ENCODE peak calls at places on chromosomes 5 and 9, in four cellular contexts. One of them, this sample, is unnamed.

GRCh38 chr5:1524799-1525623 is 1.3 kb upstream of the LPCAT1 start:
- DNase-seq in ovary: peak; percentile 38
- DNase-seq in A549: no peak
- DNase-seq in right lobe of liver: peak; percentile 51
- DNase-seq in this sample: peak; percentile 64

GRCh38 chr5:81555865-81556264 is 161.9 kb upstream of the ACOT12 start:
- DNase-seq in ovary: no peak
- DNase-seq in A549: no peak
- DNase-seq in right lobe of liver: no peak
- DNase-seq in this sample: no peak

GRCh38 chr9:137129089-137129455 is 9.9 kb upstream of the GRIN1 start:
- DNase-seq in ovary: no peak
- DNase-seq in A549: peak; percentile 51
- DNase-seq in right lobe of liver: no peak
- DNase-seq in this sample: no peak

GRCh38 chr5:1526151-1526631 is 2.4 kb upstream of the LPCAT1 start:
- DNase-seq in ovary: peak; percentile 8
- DNase-seq in A549: no peak
- DNase-seq in right lobe of liver: peak; percentile 44
- DNase-seq in this sample: peak; percentile 44

GRCh38 chr5:81522571-81522970 is 128.6 kb upstream of the ACOT12 start:
- DNase-seq in ovary: no peak
- DNase-seq in A549: no peak
- DNase-seq in right lobe of liver: no peak
- DNase-seq in this sample: no peak

GRCh38 chr9:78856781-78857180 is 559.9 kb downstream of the PSAT1 start:
- DNase-seq in ovary: no peak
- DNase-seq in A549: no peak
- DNase-seq in right lobe of liver: no peak
- DNase-seq in this sample: no peak

GRCh38 chr5:115785395-115786009 is 31.0 kb downstream of the CDO1 start:
- DNase-seq in ovary: no peak
- DNase-seq in A549: no peak
- DNase-seq in right lobe of liver: no peak
- DNase-seq in this sample: no peak

GRCh38 chr9:95406114-95406513 is 88.6 kb upstream of the FANCC start:
- DNase-seq in ovary: no peak
- DNase-seq in A549: no peak
- DNase-seq in right lobe of liver: no peak
- DNase-seq in this sample: no peak

GRCh38 chr5:142531977-142532376 is 153.9 kb downstream of the FGF1 start:
- DNase-seq in ovary: no peak
- DNase-seq in A549: no peak
- DNase-seq in right lobe of liver: no peak
- DNase-seq in this sample: no peak

GRCh38 chr9:82922686-82923085 is 140.3 kb downstream of the RASEF start:
- DNase-seq in ovary: no peak
- DNase-seq in A549: no peak
- DNase-seq in right lobe of liver: no peak
- DNase-seq in this sample: no peak

GRCh38 chr9:130483281-130483949 is 38.7 kb downstream of the ASS1 start:
- DNase-seq in ovary: no peak
- DNase-seq in A549: no peak
- DNase-seq in right lobe of liver: no peak
- DNase-seq in this sample: no peak

GRCh38 chr9:133284362-133284761 is 9.4 kb upstream of the ABO start:
- DNase-seq in ovary: no peak
- DNase-seq in A549: no peak
- DNase-seq in right lobe of liver: no peak
- DNase-seq in this sample: no peak

GRCh38 chr5:35319231-35320002 is 89.1 kb upstream of the PRLR start:
- DNase-seq in ovary: no peak
- DNase-seq in A549: no peak
- DNase-seq in right lobe of liver: peak; percentile 57
- DNase-seq in this sample: peak; percentile 79

GRCh38 chr5:137032929-137033328 is 466.2 kb downstream of the SPOCK1 start:
- DNase-seq in ovary: no peak
- DNase-seq in A549: no peak
- DNase-seq in right lobe of liver: no peak
- DNase-seq in this sample: no peak

GRCh38 chr9:69058101-69058500 is 22.5 kb downstream of the FXN start:
- DNase-seq in ovary: no peak
- DNase-seq in A549: no peak
- DNase-seq in right lobe of liver: no peak
- DNase-seq in this sample: no peak

GRCh38 chr5:56233230-56233629 is at the start of gene ANKRD55:
- DNase-seq in ovary: no peak
- DNase-seq in A549: no peak
- DNase-seq in right lobe of liver: no peak
- DNase-seq in this sample: no peak

GRCh38 chr5:128225245-128226030 is 141.9 kb downstream of the SLC12A2 start:
- DNase-seq in ovary: no peak
- DNase-seq in A549: no peak
- DNase-seq in right lobe of liver: no peak
- DNase-seq in this sample: no peak

GRCh38 chr9:108347463-108348153 is 508.2 kb downstream of the ACTL7B start:
- DNase-seq in ovary: no peak
- DNase-seq in A549: no peak
- DNase-seq in right lobe of liver: no peak
- DNase-seq in this sample: no peak

GRCh38 chr5:78518365-78519197 is 130.0 kb downstream of the LHFPL2 start:
- DNase-seq in ovary: no peak
- DNase-seq in A549: peak; percentile 70
- DNase-seq in right lobe of liver: no peak
- DNase-seq in this sample: peak; percentile 86
- TF ChIP-seq POLR2A in ovary: no peak
- TF ChIP-seq POLR2A in A549: no peak
- TF ChIP-seq POLR2A in right lobe of liver: peak; percentile 26
- TF ChIP-seq POLR2A in this sample: no peak

GRCh38 chr5:141516648-141517025 is 27.8 kb downstream of the PCDHGC5 start:
- DNase-seq in ovary: no peak
- DNase-seq in A549: no peak
- DNase-seq in right lobe of liver: no peak
- DNase-seq in this sample: no peak
- H3K4me1 ChIP-seq in ovary: peaks cover 6% of the 10 kb centered on the region
- H3K4me1 ChIP-seq in A549: peaks cover 14% of the 10 kb centered on the region
- H3K4me1 ChIP-seq in right lobe of liver: no peaks in the 10 kb centered on the region
- H3K4me1 ChIP-seq in this sample: no peaks in the 10 kb centered on the region

GRCh38 chr5:373710-374602 is 52.4 kb downstream of the AHRR start:
- DNase-seq in ovary: peak; percentile 77
- DNase-seq in A549: no peak
- DNase-seq in right lobe of liver: peak; percentile 33
- DNase-seq in this sample: no peak
- TF ChIP-seq POLR2A in ovary: no peak
- TF ChIP-seq POLR2A in A549: no peak
- TF ChIP-seq POLR2A in right lobe of liver: no peak
- TF ChIP-seq POLR2A in this sample: no peak

GRCh38 chr9:87567566-87567965 is 69.9 kb downstream of the DAPK1 start:
- DNase-seq in ovary: no peak
- DNase-seq in A549: no peak
- DNase-seq in right lobe of liver: no peak
- DNase-seq in this sample: no peak

GRCh38 chr9:87567047-87567446 is 69.4 kb downstream of the DAPK1 start:
- DNase-seq in ovary: no peak
- DNase-seq in A549: no peak
- DNase-seq in right lobe of liver: peak; percentile 69
- DNase-seq in this sample: no peak

GRCh38 chr9:87569008-87569908 is 71.6 kb downstream of the DAPK1 start:
- DNase-seq in ovary: no peak
- DNase-seq in A549: no peak
- DNase-seq in right lobe of liver: peak; percentile 63
- DNase-seq in this sample: no peak

GRCh38 chr9:87570000-87570834 is 72.5 kb downstream of the DAPK1 start:
- DNase-seq in ovary: no peak
- DNase-seq in A549: peak; percentile 64
- DNase-seq in right lobe of liver: no peak
- DNase-seq in this sample: no peak

GRCh38 chr9:87567988-87568800 is 70.5 kb downstream of the DAPK1 start:
- DNase-seq in ovary: no peak
- DNase-seq in A549: no peak
- DNase-seq in right lobe of liver: peak; percentile 62
- DNase-seq in this sample: no peak
- H3K4me1 ChIP-seq in ovary: peaks cover 46% of the 10 kb centered on the region
- H3K4me1 ChIP-seq in A549: peaks cover 49% of the 10 kb centered on the region
- H3K4me1 ChIP-seq in right lobe of liver: peaks cover 55% of the 10 kb centered on the region
- H3K4me1 ChIP-seq in this sample: peaks cover 97% of the 10 kb centered on the region

GRCh38 chr5:77306531-77306930 is 96.1 kb downstream of the PDE8B start:
- DNase-seq in ovary: no peak
- DNase-seq in A549: no peak
- DNase-seq in right lobe of liver: no peak
- DNase-seq in this sample: no peak

GRCh38 chr5:77308154-77308960 is 97.9 kb downstream of the PDE8B start:
- DNase-seq in ovary: no peak
- DNase-seq in A549: no peak
- DNase-seq in right lobe of liver: no peak
- DNase-seq in this sample: no peak

GRCh38 chr5:77305222-77305846 is 94.9 kb downstream of the PDE8B start:
- DNase-seq in ovary: no peak
- DNase-seq in A549: no peak
- DNase-seq in right lobe of liver: no peak
- DNase-seq in this sample: peak; percentile 71

GRCh38 chr5:77304388-77304787 is 93.9 kb downstream of the PDE8B start:
- DNase-seq in ovary: no peak
- DNase-seq in A549: no peak
- DNase-seq in right lobe of liver: no peak
- DNase-seq in this sample: no peak

DNA sequence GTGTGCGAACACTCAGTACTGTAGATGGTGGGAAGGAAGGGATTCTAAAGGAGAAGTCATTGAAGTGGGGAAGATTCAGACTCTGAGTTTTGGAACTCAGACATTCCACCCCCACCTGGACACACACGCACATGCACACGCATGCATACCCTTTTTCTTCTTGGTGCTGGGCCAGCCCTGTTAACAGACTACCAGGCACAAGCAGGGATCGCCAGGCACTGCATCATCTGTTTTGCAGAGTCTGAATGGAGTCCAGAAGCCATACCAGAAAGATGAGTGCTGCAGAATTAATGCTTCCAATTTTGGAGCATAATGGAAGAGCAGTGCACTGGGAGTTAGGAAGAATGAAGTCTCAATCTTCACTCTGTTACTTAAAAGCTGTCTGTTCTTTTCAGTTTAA is 95.4 kb downstream of the PDE8B start:
- DNase-seq in ovary: no peak
- DNase-seq in A549: no peak
- DNase-seq in right lobe of liver: no peak
- DNase-seq in this sample: peak; percentile 79
- TF ChIP-seq POLR2A in ovary: no peak
- TF ChIP-seq POLR2A in A549: no peak
- TF ChIP-seq POLR2A in right lobe of liver: no peak
- TF ChIP-seq POLR2A in this sample: no peak

DNA sequence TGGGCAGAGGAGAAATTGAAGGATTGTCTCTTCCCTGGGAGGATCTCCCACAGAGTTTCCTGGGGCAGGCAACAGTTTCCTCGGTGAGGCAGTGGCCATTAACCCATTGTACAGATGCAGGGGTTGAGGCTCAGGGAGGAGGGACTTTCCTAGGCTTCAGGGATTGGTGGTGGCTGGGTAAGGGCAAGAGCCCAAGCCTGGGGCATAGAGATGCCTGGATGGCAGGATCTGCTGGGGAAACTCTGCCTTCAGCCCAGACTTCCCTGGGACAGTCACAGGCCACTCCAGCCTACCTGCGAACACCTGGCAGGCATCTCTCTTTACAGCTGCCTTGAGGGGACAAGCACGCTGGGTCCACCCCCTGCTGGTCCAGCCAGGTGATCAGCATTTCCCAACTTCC is 3.6 kb upstream of the CSF2 start:
- DNase-seq in ovary: no peak
- DNase-seq in A549: no peak
- DNase-seq in right lobe of liver: no peak
- DNase-seq in this sample: no peak
- H3K4me1 ChIP-seq in ovary: no peaks in the 10 kb centered on the region
- H3K4me1 ChIP-seq in A549: peaks cover 11% of the 10 kb centered on the region
- H3K4me1 ChIP-seq in right lobe of liver: no peaks in the 10 kb centered on the region
- H3K4me1 ChIP-seq in this sample: no peaks in the 10 kb centered on the region

DNA sequence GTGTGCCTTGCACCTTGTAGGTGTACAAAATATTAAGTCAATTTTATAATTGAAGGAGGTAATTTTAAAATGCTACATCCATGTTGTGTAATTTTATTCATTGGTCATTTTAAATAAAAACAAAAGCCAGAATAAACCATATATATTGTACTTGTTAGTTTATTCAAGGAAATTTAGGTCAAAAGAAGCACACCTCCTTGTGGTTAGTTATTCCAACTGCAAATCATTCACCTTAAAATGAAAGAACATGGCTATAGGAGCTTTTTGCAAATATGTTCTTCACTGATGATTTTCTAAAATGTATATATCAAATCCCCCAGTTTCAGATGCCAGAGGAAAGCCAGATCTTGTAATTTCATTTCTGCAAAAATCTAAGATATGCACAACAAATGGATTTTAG is 5.4 kb upstream of the MOCS2 start:
- DNase-seq in ovary: no peak
- DNase-seq in A549: peak; percentile 31
- DNase-seq in right lobe of liver: no peak
- DNase-seq in this sample: no peak
- TF ChIP-seq POLR2A in ovary: no peak
- TF ChIP-seq POLR2A in A549: no peak
- TF ChIP-seq POLR2A in right lobe of liver: no peak
- TF ChIP-seq POLR2A in this sample: no peak

This sample was measured in sigmoid colon.